ENCODE peak calls at places on chromosomes 5 and 9, in nine cellular contexts. L is EL; M is AG08395; N is lower leg skin; U is activated CD4-positive, alpha-beta T cell treated with anti-CD3 and anti-CD28 coated beads for 48 hours; V is neural crest cell; W is ACHN; X is SK-MEL-5; Q is immature natural killer cell. F is an unnamed sample.

GRCh38 chr9:12666813-12667212 is 26.4 kb upstream of the TYRP1 start:
- DNase-seq in L (peak; percentile 11), W (peak; percentile 10), Q (no peak), V (no peak), M (no peak), U (no peak), N (no peak), X (peak; percentile 90), F (no peak)

GRCh38 chr5:111310713-111311620 is 86.8 kb downstream of the CAMK4 start:
- DNase-seq in W (no peak), Q (no peak), M (no peak), X (no peak), U (no peak), V (no peak), N (no peak), L (no peak), F (no peak)

GRCh38 chr5:148924817-148925216 is 98.4 kb downstream of the ADRB2 start:
- DNase-seq in U (no peak), L (no peak), N (no peak), W (no peak), V (no peak), X (peak; percentile 33), Q (no peak), M (no peak), F (no peak)

GRCh38 chr5:141747152-141747640 is 65.2 kb upstream of the ARAP3 start:
- DNase-seq in L (peak; percentile 29), X (peak; percentile 48), W (peak; percentile 82), N (no peak), Q (no peak), V (peak; percentile 60), U (no peak), M (peak; percentile 54), F (no peak)

GRCh38 chr5:169127431-169127830 is 173.5 kb downstream of the SLIT3 start:
- DNase-seq in V (no peak), N (no peak), Q (no peak), X (no peak), M (no peak), W (no peak), U (no peak), L (no peak), F (no peak)

GRCh38 chr5:103425686-103426454 is 136.7 kb downstream of the NUDT12 start:
- DNase-seq in U (no peak), N (no peak), W (no peak), Q (no peak), L (peak; percentile 75), X (no peak), V (no peak), M (no peak), F (no peak)

GRCh38 chr9:35871514-35871913 is 1.3 kb upstream of the OR13J1 start:
- DNase-seq in M (no peak), N (no peak), U (no peak), L (no peak), X (no peak), W (no peak), Q (no peak), V (no peak), F (peak; percentile 53)

GRCh38 chr5:111066261-111066938 is 5.1 kb upstream of the TSLP start:
- DNase-seq in M (no peak), Q (no peak), U (no peak), N (no peak), X (no peak), L (no peak), V (no peak), W (no peak), F (no peak)

GRCh38 chr5:78648359-78649219 is at the start of gene LHFPL2:
- DNase-seq in W (peak; percentile 71), X (peak; percentile 58), U (peak; percentile 46), N (peak; percentile 94), V (peak; percentile 81), L (peak; percentile 72), Q (peak; percentile 14), M (peak; percentile 79), F (peak; percentile 94)

GRCh38 chr9:555493-555892 is 286.0 kb upstream of the DMRT1 start:
- DNase-seq in L (no peak), Q (no peak), V (no peak), X (no peak), M (no peak), W (no peak), U (no peak), N (no peak), F (no peak)

GRCh38 chr5:1799110-1799601 is 481 bp downstream of the MRPL36 start:
- DNase-seq in X (peak; percentile 14), L (peak; percentile 23), Q (no peak), V (no peak), N (no peak), U (peak; percentile 52), W (peak; percentile 12), M (peak; percentile 36), F (no peak)

GRCh38 chr9:133685653-133686504 is 49.7 kb downstream of the DBH start:
- DNase-seq in L (no peak), V (no peak), W (no peak), X (no peak), U (no peak), M (no peak), Q (no peak), N (no peak), F (no peak)

GRCh38 chr9:6915635-6916034 is 157.9 kb downstream of the KDM4C start:
- DNase-seq in Q (no peak), L (no peak), X (no peak), V (no peak), U (no peak), W (no peak), N (no peak), M (no peak), F (no peak)

GRCh38 chr9:107172160-107172978 is 110.7 kb upstream of the RAD23B start:
- DNase-seq in N (peak; percentile 93), U (peak; percentile 76), L (peak; percentile 76), M (peak; percentile 73), Q (peak; percentile 52), W (peak; percentile 64), V (peak; percentile 77), X (peak; percentile 90), F (peak; percentile 90)

GRCh38 chr9:114156658-114157421 is 1.5 kb downstream of the COL27A1 start:
- DNase-seq in U (peak; percentile 30), M (peak; percentile 68), W (peak; percentile 36), Q (no peak), L (peak; percentile 91), V (peak; percentile 36), X (no peak), N (peak; percentile 93), F (no peak)

GRCh38 chr9:86575825-86576488 is 221.7 kb upstream of the TUT7 start:
- DNase-seq in V (no peak), M (no peak), W (no peak), N (peak; percentile 62), L (no peak), U (no peak), Q (no peak), X (no peak), F (no peak)

GRCh38 chr9:127522727-127523126 is 71.4 kb downstream of the LRSAM1 start:
- DNase-seq in W (no peak), L (peak; percentile 77), M (no peak), X (no peak), Q (no peak), U (no peak), V (no peak), N (no peak), F (no peak)

GRCh38 chr9:109953300-109953699 is 173.3 kb downstream of the PALM2AKAP2 start:
- DNase-seq in X (no peak), Q (no peak), N (no peak), V (no peak), L (no peak), U (no peak), M (no peak), W (no peak), F (no peak)

GRCh38 chr5:51226420-51226735 is 156.9 kb upstream of the ISL1 start:
- DNase-seq in V (no peak), U (no peak), Q (no peak), M (no peak), N (no peak), X (no peak), W (no peak), L (no peak), F (no peak)

GRCh38 chr9:94802795-94803194 is 76.3 kb downstream of the AOPEP start:
- DNase-seq in U (peak; percentile 44), Q (no peak), L (peak; percentile 74), V (no peak), N (no peak), W (no peak), M (peak; percentile 66), X (no peak), F (no peak)

GRCh38 chr9:36632892-36633291 is 60.2 kb downstream of the MELK start:
- DNase-seq in W (peak; percentile 29), M (peak; percentile 38), U (no peak), Q (no peak), X (peak; percentile 50), N (no peak), V (no peak), L (peak; percentile 32), F (no peak)

GRCh38 chr9:87573841-87574342 is 76.2 kb downstream of the DAPK1 start:
- DNase-seq in N (no peak), X (no peak), V (no peak), U (no peak), Q (no peak), M (peak; percentile 41), L (peak; percentile 59), W (no peak), F (no peak)

GRCh38 chr9:129178579-129178909 is 483 bp upstream of the IER5L start:
- DNase-seq in M (no peak), W (no peak), L (no peak), U (no peak), Q (no peak), X (no peak), N (no peak), V (no peak), F (no peak)

GRCh38 chr9:69246629-69247028 is 72.6 kb downstream of the TJP2 start:
- DNase-seq in X (no peak), M (no peak), N (no peak), V (no peak), L (no peak), W (no peak), Q (no peak), U (no peak), F (no peak)

GRCh38 chr5:98664736-98665135 is 108.7 kb upstream of the RGMB start:
- DNase-seq in M (no peak), U (no peak), L (no peak), W (no peak), N (no peak), X (no peak), V (no peak), Q (no peak), F (no peak)

GRCh38 chr5:177090813-177091212 is 4.1 kb downstream of the FGFR4 start:
- DNase-seq in X (no peak), V (no peak), L (no peak), U (no peak), Q (no peak), M (no peak), W (no peak), N (no peak), F (no peak)

GRCh38 chr9:76369583-76369982 is 24.6 kb downstream of the RFK start:
- DNase-seq in W (peak; percentile 88), M (no peak), Q (no peak), N (no peak), U (no peak), V (no peak), X (no peak), L (no peak), F (no peak)

GRCh38 chr5:149140197-149141002 is 893 bp upstream of the ABLIM3 start:
- DNase-seq in M (no peak), W (no peak), L (no peak), V (no peak), Q (no peak), N (no peak), X (no peak), U (no peak), F (peak; percentile 21)

GRCh38 chr5:130032807-130033206 is 128.5 kb downstream of the CHSY3 start:
- DNase-seq in X (no peak), U (no peak), Q (no peak), V (no peak), M (no peak), L (no peak), N (peak; percentile 90), W (no peak), F (no peak)

GRCh38 chr9:105193560-105193959 is 50.9 kb upstream of the SLC44A1 start:
- DNase-seq in U (no peak), X (no peak), Q (no peak), N (no peak), M (no peak), V (no peak), L (no peak), W (no peak), F (no peak)

GRCh38 chr5:50922942-50923767 is 256.7 kb downstream of the PARP8 start:
- DNase-seq in M (no peak), U (no peak), N (no peak), X (no peak), V (no peak), Q (no peak), L (no peak), W (no peak), F (no peak)